ENCODE peak calls at places on chromosomes 16 and 17, in seven cellular contexts. K, G, Z, N, M, A and D are unnamed samples.

GRCh38 chr16:25063865-25064264 is 47.7 kb upstream of the LCMT1 start:
- DNase-seq in K (no peak), G (peak), Z (no peak), N (peak), M (peak), A (no peak), D (no peak)

GRCh38 chr17:13429201-13429600 is 172.5 kb downstream of the HS3ST3A1 start:
- DNase-seq in K (no peak), G (peak), Z (no peak), N (peak), M (peak), A (peak), D (no peak)

GRCh38 chr16:66928702-66929388 is 3.5 kb upstream of the RRAD start:
- DNase-seq in K (no peak), G (no peak), Z (no peak), N (peak), M (peak), A (no peak), D (no peak)

GRCh38 chr16:70738083-70738977 is 52.5 kb upstream of the MTSS2 start:
- DNase-seq in K (no peak), G (peak), Z (no peak), N (peak), M (peak), A (no peak), D (peak)

GRCh38 chr16:64615647-64616280 is 506.1 kb downstream of the CDH11 start:
- DNase-seq in K (no peak), G (peak), Z (no peak), N (no peak), M (peak), A (peak), D (no peak)

GRCh38 chr17:10217916-10218315 is 19.5 kb upstream of the GAS7 start:
- DNase-seq in K (no peak), G (no peak), Z (no peak), N (no peak), M (peak), A (no peak), D (no peak)

GRCh38 chr16:4142268-4142667 is 26.0 kb upstream of the ADCY9 start:
- DNase-seq in K (peak), G (no peak), Z (no peak), N (no peak), M (no peak), A (no peak), D (no peak)

GRCh38 chr16:3546990-3547682 is 30.1 kb downstream of the NLRC3 start:
- DNase-seq in K (no peak), G (no peak), Z (no peak), N (no peak), M (no peak), A (no peak), D (no peak)

GRCh38 chr16:88430185-88430523 is 22.9 kb upstream of the ZFPM1 start:
- DNase-seq in K (no peak), G (no peak), Z (no peak), N (no peak), M (no peak), A (no peak), D (no peak)

GRCh38 chr17:48625502-48626201 is 506 bp downstream of the HOXB9 start:
- DNase-seq in K (no peak), G (no peak), Z (no peak), N (peak), M (no peak), A (no peak), D (no peak)

GRCh38 chr17:61815863-61816523 is 47.3 kb downstream of the BRIP1 start:
- DNase-seq in K (no peak), G (no peak), Z (no peak), N (no peak), M (no peak), A (no peak), D (no peak)

GRCh38 chr17:63433746-63434591 is 12.1 kb downstream of the CYB561 start:
- DNase-seq in K (no peak), G (peak), Z (no peak), N (no peak), M (peak), A (peak), D (peak)

GRCh38 chr17:6323626-6324356 is 111.1 kb downstream of the AIPL1 start:
- DNase-seq in K (no peak), G (no peak), Z (no peak), N (no peak), M (no peak), A (no peak), D (no peak)

GRCh38 chr16:11597268-11597690 is 10.6 kb upstream of the LITAF start:
- DNase-seq in K (no peak), G (peak), Z (no peak), N (no peak), M (no peak), A (no peak), D (no peak)

GRCh38 chr17:41360291-41360995 is 9.2 kb downstream of the KRT33B start:
- DNase-seq in K (no peak), G (peak), Z (no peak), N (peak), M (peak), A (no peak), D (peak)

GRCh38 chr16:85554791-85555548 is 58.2 kb upstream of the GSE1 start:
- DNase-seq in K (peak), G (peak), Z (no peak), N (peak), M (peak), A (no peak), D (peak)

GRCh38 chr16:82699711-82700495 is 73.1 kb downstream of the CDH13 start:
- DNase-seq in K (no peak), G (peak), Z (no peak), N (no peak), M (peak), A (peak), D (peak)

GRCh38 chr16:28149016-28149888 is 62.5 kb downstream of the XPO6 start:
- DNase-seq in K (no peak), G (no peak), Z (no peak), N (no peak), M (peak), A (no peak), D (peak)

GRCh38 chr16:19291459-19291858 is 5.9 kb downstream of the CLEC19A start:
- DNase-seq in K (no peak), G (peak), Z (no peak), N (no peak), M (no peak), A (no peak), D (peak)

GRCh38 chr17:58534901-58535421 is 20.5 kb upstream of the MTMR4 start:
- DNase-seq in K (no peak), G (peak), Z (no peak), N (no peak), M (peak), A (no peak), D (peak)

GRCh38 chr17:27385626-27386025 is 70.6 kb upstream of the KSR1 start:
- DNase-seq in K (no peak), G (no peak), Z (no peak), N (no peak), M (no peak), A (no peak), D (no peak)

GRCh38 chr17:65627892-65628622 is 66.6 kb upstream of the AXIN2 start:
- DNase-seq in K (no peak), G (peak), Z (no peak), N (peak), M (peak), A (peak), D (peak)

GRCh38 chr16:64983983-64984382 is 137.9 kb downstream of the CDH11 start:
- DNase-seq in K (no peak), G (peak), Z (no peak), N (peak), M (peak), A (peak), D (peak)

GRCh38 chr16:3007059-3007956 is 5.4 kb upstream of the CLDN9 start:
- DNase-seq in K (no peak), G (no peak), Z (no peak), N (no peak), M (no peak), A (no peak), D (no peak)

GRCh38 chr16:83895243-83895642 is 3.7 kb upstream of the MLYCD start:
- DNase-seq in K (no peak), G (no peak), Z (no peak), N (no peak), M (no peak), A (no peak), D (no peak)

GRCh38 chr16:66923247-66923851 is 2.0 kb downstream of the RRAD start:
- DNase-seq in K (no peak), G (peak), Z (no peak), N (no peak), M (peak), A (no peak), D (no peak)

GRCh38 chr17:17305282-17305801 is 2.2 kb downstream of the NT5M start:
- DNase-seq in K (peak), G (no peak), Z (no peak), N (no peak), M (no peak), A (no peak), D (no peak)

GRCh38 chr16:55081622-55082593 is 151.2 kb downstream of the IRX5 start:
- DNase-seq in K (no peak), G (no peak), Z (no peak), N (no peak), M (no peak), A (no peak), D (no peak)

GRCh38 chr17:82611140-82612058 is 36.8 kb downstream of the WDR45B start:
- DNase-seq in K (no peak), G (peak), Z (no peak), N (no peak), M (peak), A (no peak), D (no peak)

GRCh38 chr16:67521095-67521804 is 7.4 kb upstream of the RIPOR1 start:
- DNase-seq in K (peak), G (peak), Z (peak), N (peak), M (peak), A (peak), D (peak)

GRCh38 chr17:45282683-45283644 is 21.1 kb upstream of the SPATA32 start:
- DNase-seq in K (no peak), G (peak), Z (no peak), N (no peak), M (peak), A (peak), D (no peak)

GRCh38 chr17:38970128-38970527 is 2.9 kb upstream of the FBXO47 start:
- DNase-seq in K (no peak), G (no peak), Z (no peak), N (no peak), M (no peak), A (no peak), D (no peak)
- H3K4me3 ChIP-seq in K (no peak), G (no peak), Z (no peak), N (no peak), M (no peak), A (no peak), D (no peak)

DNA sequence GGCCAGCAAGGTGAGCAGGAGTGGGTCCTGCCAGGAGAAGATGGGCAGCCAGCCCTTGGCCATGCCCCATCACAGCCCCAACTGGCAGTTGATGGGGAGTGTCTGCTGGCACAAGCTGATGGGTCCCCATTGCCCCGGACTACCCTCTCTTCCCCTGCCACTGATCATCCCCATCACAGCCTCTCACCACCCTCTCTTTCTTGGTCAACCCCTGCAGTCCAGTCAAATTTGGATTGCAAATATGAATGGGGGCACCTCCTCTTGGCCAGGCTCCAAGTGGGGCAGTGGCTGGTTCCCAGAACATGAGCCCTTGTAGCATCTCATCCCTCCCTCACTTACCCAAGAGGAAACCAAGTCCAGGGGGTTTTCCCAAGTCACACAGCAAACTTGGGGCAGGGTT is 17.4 kb downstream of the SEZ6 start:
- DNase-seq in K (no peak), G (no peak), Z (no peak), N (no peak), M (no peak), A (no peak), D (no peak)
- H3K4me3 ChIP-seq in K (no peak), G (no peak), Z (no peak), N (no peak), M (no peak), A (no peak), D (no peak)

GRCh38 chr17:75724016-75725003 is 3.1 kb downstream of the ITGB4 start:
- DNase-seq in K (no peak), G (no peak), Z (no peak), N (no peak), M (no peak), A (no peak), D (no peak)
- H3K4me3 ChIP-seq in K (no peak), G (no peak), Z (no peak), N (no peak), M (no peak), A (no peak), D (no peak)

GRCh38 chr17:72511874-72512273 is 391.1 kb downstream of the SOX9 start:
- DNase-seq in K (no peak), G (no peak), Z (no peak), N (no peak), M (no peak), A (no peak), D (no peak)

GRCh38 chr17:72506773-72507172 is 386.0 kb downstream of the SOX9 start:
- DNase-seq in K (no peak), G (peak), Z (no peak), N (no peak), M (no peak), A (no peak), D (peak)

GRCh38 chr17:72507370-72507769 is 386.6 kb downstream of the SOX9 start:
- DNase-seq in K (no peak), G (no peak), Z (no peak), N (no peak), M (no peak), A (no peak), D (peak)

GRCh38 chr17:72512649-72513556 is 392.1 kb downstream of the SOX9 start:
- DNase-seq in K (peak), G (no peak), Z (no peak), N (no peak), M (no peak), A (no peak), D (no peak)

GRCh38 chr17:72510454-72511016 is 389.7 kb downstream of the SOX9 start:
- DNase-seq in K (peak), G (peak), Z (no peak), N (no peak), M (peak), A (no peak), D (no peak)
- H3K4me3 ChIP-seq in K (no peak), G (no peak), Z (no peak), N (no peak), M (no peak), A (no peak), D (no peak)

GRCh38 chr16:30901201-30902069 is 5.0 kb downstream of the CTF1 start:
- DNase-seq in K (no peak), G (no peak), Z (no peak), N (no peak), M (no peak), A (no peak), D (no peak)
- H3K4me3 ChIP-seq in K (peak), G (peak), Z (no peak), N (peak), M (peak), A (peak), D (peak)

GRCh38 chr17:40058151-40058784 is 4.1 kb upstream of the MED24 start:
- DNase-seq in K (no peak), G (no peak), Z (no peak), N (no peak), M (peak), A (no peak), D (no peak)

GRCh38 chr17:40056379-40057005 is 2.3 kb upstream of the MED24 start:
- DNase-seq in K (no peak), G (no peak), Z (no peak), N (no peak), M (no peak), A (no peak), D (no peak)

GRCh38 chr17:40059729-40060475 is 2.9 kb upstream of the THRA start:
- DNase-seq in K (no peak), G (no peak), Z (no peak), N (no peak), M (no peak), A (no peak), D (no peak)

GRCh38 chr17:40060887-40061480 is 1.8 kb upstream of the THRA start:
- DNase-seq in K (no peak), G (no peak), Z (no peak), N (no peak), M (no peak), A (no peak), D (no peak)

GRCh38 chr17:40058865-40059264 is 3.9 kb upstream of the THRA start:
- DNase-seq in K (no peak), G (no peak), Z (no peak), N (no peak), M (no peak), A (no peak), D (no peak)
- H3K4me3 ChIP-seq in K (no peak), G (no peak), Z (no peak), N (no peak), M (no peak), A (no peak), D (no peak)

GRCh38 chr16:7303014-7303676 is 29.5 kb upstream of the RBFOX1 start:
- DNase-seq in K (no peak), G (no peak), Z (no peak), N (no peak), M (no peak), A (no peak), D (no peak)

GRCh38 chr16:7304932-7305331 is 27.7 kb upstream of the RBFOX1 start:
- DNase-seq in K (no peak), G (no peak), Z (no peak), N (no peak), M (no peak), A (no peak), D (no peak)

GRCh38 chr16:7304257-7304656 is 28.4 kb upstream of the RBFOX1 start:
- DNase-seq in K (no peak), G (no peak), Z (no peak), N (no peak), M (no peak), A (no peak), D (no peak)

DNA sequence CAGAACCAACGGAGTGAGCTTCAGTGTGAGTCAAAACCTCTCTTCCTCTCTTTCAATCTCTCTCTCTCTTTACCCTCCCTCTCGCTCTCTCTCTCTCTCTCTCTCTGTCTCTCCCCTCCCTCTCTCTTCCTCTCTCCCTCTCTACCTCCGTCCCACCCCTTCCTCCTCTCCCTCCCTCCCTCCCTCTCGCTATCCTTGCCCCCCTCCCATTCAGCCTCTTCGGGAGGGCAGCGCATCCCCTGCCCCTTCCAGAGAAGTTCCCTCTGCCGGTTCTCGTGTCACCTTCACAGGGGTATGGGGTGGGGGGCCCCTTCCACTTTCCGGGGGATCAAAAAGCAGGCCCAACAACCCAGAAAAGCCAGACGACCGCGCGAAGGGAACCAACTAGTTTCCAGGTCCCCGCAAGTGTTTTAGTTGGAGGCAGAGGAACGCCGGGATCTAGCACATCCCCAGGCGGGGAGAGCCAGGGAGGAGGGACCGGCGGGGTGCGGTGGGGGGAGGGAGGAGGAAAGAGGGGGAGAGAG is 28.9 kb upstream of the RBFOX1 start:
- DNase-seq in K (no peak), G (no peak), Z (no peak), N (no peak), M (no peak), A (no peak), D (no peak)
- H3K4me3 ChIP-seq in K (no peak), G (no peak), Z (no peak), N (no peak), M (no peak), A (peak), D (no peak)